ENCODE peak calls at places on chromosomes 6 and 20, in four cellular contexts. W, X, K and E are unnamed samples.

GRCh38 chr6:133101790-133102189 is 139.4 kb upstream of the EYA4 start:
- DNase-seq in K (peak; percentile 51), W (no peak), X (no peak), E (no peak)

GRCh38 chr6:40477246-40478126 is 109.7 kb downstream of the LRFN2 start:
- DNase-seq in W (no peak), K (no peak), X (peak; percentile 55), E (no peak)

GRCh38 chr6:87671555-87672029 is 30.4 kb downstream of the AKIRIN2 start:
- DNase-seq in K (no peak), X (no peak), W (no peak), E (no peak)

GRCh38 chr6:40894962-40895799 is 143.8 kb downstream of the UNC5CL start:
- DNase-seq in W (peak; percentile 85), K (peak; percentile 54), X (no peak), E (peak; percentile 82)

GRCh38 chr6:73893696-73894095 is 197.7 kb downstream of the CD109 start:
- DNase-seq in W (no peak), K (no peak), X (no peak), E (no peak)

GRCh38 chr6:154039231-154039842 is at the start of gene OPRM1:
- DNase-seq in X (peak; percentile 2), W (peak; percentile 70), K (no peak), E (peak; percentile 78)

GRCh38 chr6:129766959-129767728 is 57.2 kb upstream of the ARHGAP18 start:
- DNase-seq in X (peak; percentile 53), W (peak; percentile 76), K (peak; percentile 77), E (peak; percentile 80)

GRCh38 chr6:12815089-12815488 is 98.5 kb downstream of the PHACTR1 start:
- DNase-seq in K (no peak), W (no peak), X (no peak), E (no peak)

GRCh38 chr20:4606046-4606445 is 115.7 kb upstream of the PRND start:
- DNase-seq in W (no peak), K (no peak), X (no peak), E (no peak)

GRCh38 chr6:30814137-30815084 is 69.9 kb upstream of the DDR1 start:
- DNase-seq in X (peak; percentile 46), W (no peak), K (peak; percentile 84), E (peak; percentile 72)

GRCh38 chr6:112221561-112221960 is 32.8 kb downstream of the LAMA4 start:
- DNase-seq in W (no peak), X (no peak), K (no peak), E (no peak)